ENCODE peak calls at places on chromosome X, in eight cellular contexts. One of them, this sample, is unnamed.
A peak's percentile ranks its signal among the peaks of the same experiment; 100 is the strongest.

GRCh38 chrX:38987135-38987780 is 186.0 kb downstream of the MID1IP1 start:
- DNase-seq in effector memory CD4-positive, alpha-beta T cell: no peak
- DNase-seq in CD8-positive, alpha-beta T cell: no peak
- DNase-seq in CD4-positive, alpha-beta T cell: no peak
- DNase-seq in coronary artery: no peak
- DNase-seq in uterus: no peak
- DNase-seq in astrocyte: peak; percentile 1
- DNase-seq in suprapubic skin: no peak
- DNase-seq in this sample: no peak

GRCh38 chrX:10111364-10112148 is 45.2 kb upstream of the CLCN4 start:
- DNase-seq in suprapubic skin: no peak
- DNase-seq in coronary artery: no peak
- DNase-seq in astrocyte: no peak
- DNase-seq in uterus: no peak
- DNase-seq in effector memory CD4-positive, alpha-beta T cell: peak; percentile 29
- DNase-seq in CD4-positive, alpha-beta T cell: peak; percentile 64
- DNase-seq in CD8-positive, alpha-beta T cell: peak; percentile 37
- DNase-seq in this sample: peak; percentile 23

GRCh38 chrX:78747471-78747870 is at the start of gene LPAR4:
- DNase-seq in suprapubic skin: no peak
- DNase-seq in CD4-positive, alpha-beta T cell: no peak
- DNase-seq in CD8-positive, alpha-beta T cell: no peak
- DNase-seq in astrocyte: peak; percentile 23
- DNase-seq in effector memory CD4-positive, alpha-beta T cell: no peak
- DNase-seq in uterus: no peak
- DNase-seq in coronary artery: no peak
- DNase-seq in this sample: no peak

GRCh38 chrX:31209005-31209612 is 137.3 kb upstream of the FTHL17 start:
- DNase-seq in coronary artery: no peak
- DNase-seq in CD4-positive, alpha-beta T cell: no peak
- DNase-seq in uterus: no peak
- DNase-seq in suprapubic skin: no peak
- DNase-seq in effector memory CD4-positive, alpha-beta T cell: no peak
- DNase-seq in astrocyte: peak; percentile 16
- DNase-seq in CD8-positive, alpha-beta T cell: no peak
- DNase-seq in this sample: no peak

GRCh38 chrX:116972362-116972761 is 509.6 kb upstream of the CT83 start:
- DNase-seq in CD8-positive, alpha-beta T cell: no peak
- DNase-seq in uterus: no peak
- DNase-seq in astrocyte: no peak
- DNase-seq in effector memory CD4-positive, alpha-beta T cell: no peak
- DNase-seq in suprapubic skin: no peak
- DNase-seq in coronary artery: no peak
- DNase-seq in CD4-positive, alpha-beta T cell: no peak
- DNase-seq in this sample: no peak

GRCh38 chrX:52359614-52360232 is 9.1 kb upstream of the XAGE2 start:
- DNase-seq in astrocyte: no peak
- DNase-seq in effector memory CD4-positive, alpha-beta T cell: no peak
- DNase-seq in coronary artery: no peak
- DNase-seq in CD8-positive, alpha-beta T cell: no peak
- DNase-seq in uterus: no peak
- DNase-seq in suprapubic skin: no peak
- DNase-seq in CD4-positive, alpha-beta T cell: no peak
- DNase-seq in this sample: no peak

GRCh38 chrX:68697465-68698125 is 50.1 kb downstream of the STARD8 start:
- DNase-seq in CD8-positive, alpha-beta T cell: no peak
- DNase-seq in suprapubic skin: no peak
- DNase-seq in astrocyte: no peak
- DNase-seq in uterus: no peak
- DNase-seq in effector memory CD4-positive, alpha-beta T cell: no peak
- DNase-seq in coronary artery: no peak
- DNase-seq in CD4-positive, alpha-beta T cell: no peak
- DNase-seq in this sample: no peak

GRCh38 chrX:119145241-119145653 is 17.6 kb upstream of the KIAA1210 start:
- DNase-seq in uterus: no peak
- DNase-seq in effector memory CD4-positive, alpha-beta T cell: no peak
- DNase-seq in CD4-positive, alpha-beta T cell: no peak
- DNase-seq in coronary artery: no peak
- DNase-seq in suprapubic skin: no peak
- DNase-seq in CD8-positive, alpha-beta T cell: no peak
- DNase-seq in astrocyte: no peak
- DNase-seq in this sample: no peak

GRCh38 chrX:50812995-50813842 is 775 bp downstream of the SHROOM4 start:
- DNase-seq in CD4-positive, alpha-beta T cell: no peak
- DNase-seq in astrocyte: peak; percentile 41
- DNase-seq in uterus: peak; percentile 14
- DNase-seq in CD8-positive, alpha-beta T cell: no peak
- DNase-seq in coronary artery: no peak
- DNase-seq in effector memory CD4-positive, alpha-beta T cell: no peak
- DNase-seq in suprapubic skin: no peak
- DNase-seq in this sample: no peak

GRCh38 chrX:108090474-108091265 is 672 bp downstream of the PSMD10 start:
- DNase-seq in suprapubic skin: no peak
- DNase-seq in astrocyte: peak; percentile 41
- DNase-seq in CD8-positive, alpha-beta T cell: no peak
- DNase-seq in coronary artery: no peak
- DNase-seq in CD4-positive, alpha-beta T cell: no peak
- DNase-seq in effector memory CD4-positive, alpha-beta T cell: no peak
- DNase-seq in uterus: no peak
- DNase-seq in this sample: no peak

GRCh38 chrX:44306336-44306735 is 37.1 kb downstream of the EFHC2 start:
- DNase-seq in coronary artery: no peak
- DNase-seq in uterus: no peak
- DNase-seq in suprapubic skin: no peak
- DNase-seq in astrocyte: peak; percentile 4
- DNase-seq in CD4-positive, alpha-beta T cell: no peak
- DNase-seq in effector memory CD4-positive, alpha-beta T cell: no peak
- DNase-seq in CD8-positive, alpha-beta T cell: no peak
- DNase-seq in this sample: no peak

GRCh38 chrX:2321411-2321810 is 179.4 kb downstream of the DHRSX start:
- DNase-seq in astrocyte: no peak
- DNase-seq in coronary artery: no peak
- DNase-seq in suprapubic skin: no peak
- DNase-seq in effector memory CD4-positive, alpha-beta T cell: no peak
- DNase-seq in CD8-positive, alpha-beta T cell: no peak
- DNase-seq in uterus: no peak
- DNase-seq in CD4-positive, alpha-beta T cell: no peak
- DNase-seq in this sample: no peak

GRCh38 chrX:13699183-13699826 is 10.4 kb downstream of the RAB9A start:
- DNase-seq in uterus: no peak
- DNase-seq in effector memory CD4-positive, alpha-beta T cell: no peak
- DNase-seq in coronary artery: no peak
- DNase-seq in CD4-positive, alpha-beta T cell: no peak
- DNase-seq in suprapubic skin: no peak
- DNase-seq in CD8-positive, alpha-beta T cell: no peak
- DNase-seq in astrocyte: peak; percentile 20
- DNase-seq in this sample: no peak

GRCh38 chrX:148416931-148417330 is 83.5 kb upstream of the AFF2 start:
- DNase-seq in effector memory CD4-positive, alpha-beta T cell: no peak
- DNase-seq in CD4-positive, alpha-beta T cell: no peak
- DNase-seq in astrocyte: peak; percentile 77
- DNase-seq in coronary artery: no peak
- DNase-seq in uterus: no peak
- DNase-seq in CD8-positive, alpha-beta T cell: no peak
- DNase-seq in suprapubic skin: no peak
- DNase-seq in this sample: no peak

GRCh38 chrX:104288269-104288668 is 33.5 kb upstream of the ESX1 start:
- DNase-seq in uterus: no peak
- DNase-seq in effector memory CD4-positive, alpha-beta T cell: no peak
- DNase-seq in coronary artery: no peak
- DNase-seq in astrocyte: no peak
- DNase-seq in suprapubic skin: no peak
- DNase-seq in CD4-positive, alpha-beta T cell: no peak
- DNase-seq in CD8-positive, alpha-beta T cell: no peak
- DNase-seq in this sample: no peak

GRCh38 chrX:95065151-95065550 is 1391.1 kb downstream of the FAM133A start:
- DNase-seq in astrocyte: no peak
- DNase-seq in effector memory CD4-positive, alpha-beta T cell: no peak
- DNase-seq in CD8-positive, alpha-beta T cell: no peak
- DNase-seq in coronary artery: no peak
- DNase-seq in suprapubic skin: no peak
- DNase-seq in CD4-positive, alpha-beta T cell: no peak
- DNase-seq in uterus: no peak
- DNase-seq in this sample: no peak

GRCh38 chrX:148424570-148424969 is 75.8 kb upstream of the AFF2 start:
- DNase-seq in coronary artery: no peak
- DNase-seq in CD8-positive, alpha-beta T cell: no peak
- DNase-seq in effector memory CD4-positive, alpha-beta T cell: no peak
- DNase-seq in astrocyte: no peak
- DNase-seq in uterus: no peak
- DNase-seq in CD4-positive, alpha-beta T cell: no peak
- DNase-seq in suprapubic skin: no peak
- DNase-seq in this sample: no peak

GRCh38 chrX:100615015-100615414 is 21.6 kb downstream of the TSPAN6 start:
- DNase-seq in CD4-positive, alpha-beta T cell: no peak
- DNase-seq in coronary artery: no peak
- DNase-seq in suprapubic skin: no peak
- DNase-seq in astrocyte: peak; percentile 57
- DNase-seq in uterus: no peak
- DNase-seq in CD8-positive, alpha-beta T cell: no peak
- DNase-seq in effector memory CD4-positive, alpha-beta T cell: no peak
- DNase-seq in this sample: no peak
- H3K27ac ChIP-seq in CD4-positive, alpha-beta T cell: no peak overlapping the region
- H3K27ac ChIP-seq in coronary artery: no peak overlapping the region
- H3K27ac ChIP-seq in suprapubic skin: no peak overlapping the region
- H3K27ac ChIP-seq in astrocyte: no peak overlapping the region
- H3K27ac ChIP-seq in uterus: no peak overlapping the region
- H3K27ac ChIP-seq in CD8-positive, alpha-beta T cell: no peak overlapping the region
- H3K27ac ChIP-seq in effector memory CD4-positive, alpha-beta T cell: no peak overlapping the region
- H3K27ac ChIP-seq in this sample: no peak overlapping the region

GRCh38 chrX:129682979-129683378 is 28.2 kb upstream of the APLN start:
- DNase-seq in effector memory CD4-positive, alpha-beta T cell: no peak
- DNase-seq in suprapubic skin: no peak
- DNase-seq in uterus: no peak
- DNase-seq in CD8-positive, alpha-beta T cell: no peak
- DNase-seq in coronary artery: peak; percentile 33
- DNase-seq in CD4-positive, alpha-beta T cell: no peak
- DNase-seq in astrocyte: no peak
- DNase-seq in this sample: no peak

GRCh38 chrX:129679856-129680255 is 25.1 kb upstream of the APLN start:
- DNase-seq in suprapubic skin: no peak
- DNase-seq in CD4-positive, alpha-beta T cell: no peak
- DNase-seq in uterus: no peak
- DNase-seq in CD8-positive, alpha-beta T cell: no peak
- DNase-seq in coronary artery: peak; percentile 24
- DNase-seq in astrocyte: no peak
- DNase-seq in effector memory CD4-positive, alpha-beta T cell: no peak
- DNase-seq in this sample: no peak

GRCh38 chrX:129678176-129678880 is 23.6 kb upstream of the APLN start:
- DNase-seq in coronary artery: peak; percentile 74
- DNase-seq in CD8-positive, alpha-beta T cell: peak; percentile 21
- DNase-seq in suprapubic skin: no peak
- DNase-seq in CD4-positive, alpha-beta T cell: peak; percentile 51
- DNase-seq in effector memory CD4-positive, alpha-beta T cell: peak; percentile 16
- DNase-seq in astrocyte: no peak
- DNase-seq in uterus: no peak
- DNase-seq in this sample: peak; percentile 22

DNA sequence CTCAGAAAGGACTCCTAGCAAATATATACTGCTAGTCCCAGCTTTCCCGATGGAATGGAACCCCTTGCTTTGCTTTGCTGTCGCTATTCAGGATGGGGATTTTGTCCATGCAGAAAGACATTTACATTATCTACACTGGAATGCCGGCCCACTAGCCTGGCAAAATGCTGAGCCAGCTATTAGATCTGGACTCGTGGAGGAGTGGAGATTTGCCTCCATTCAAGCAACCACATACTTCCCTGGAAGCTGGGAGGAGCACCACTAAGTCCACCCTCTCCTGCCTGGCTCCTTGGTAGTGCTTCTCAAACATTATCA is 24.1 kb upstream of the APLN start:
- DNase-seq in effector memory CD4-positive, alpha-beta T cell: no peak
- DNase-seq in uterus: no peak
- DNase-seq in suprapubic skin: no peak
- DNase-seq in CD4-positive, alpha-beta T cell: no peak
- DNase-seq in astrocyte: no peak
- DNase-seq in CD8-positive, alpha-beta T cell: no peak
- DNase-seq in coronary artery: no peak
- DNase-seq in this sample: no peak
- H3K27ac ChIP-seq in effector memory CD4-positive, alpha-beta T cell: peak overlapping the region; percentile 37
- H3K27ac ChIP-seq in uterus: no peak overlapping the region
- H3K27ac ChIP-seq in suprapubic skin: peak overlapping the region; percentile 78
- H3K27ac ChIP-seq in CD4-positive, alpha-beta T cell: peak overlapping the region; percentile 10
- H3K27ac ChIP-seq in astrocyte: no peak overlapping the region
- H3K27ac ChIP-seq in CD8-positive, alpha-beta T cell: no peak overlapping the region
- H3K27ac ChIP-seq in coronary artery: peak overlapping the region; percentile 92
- H3K27ac ChIP-seq in this sample: peak overlapping the region; percentile 18

DNA sequence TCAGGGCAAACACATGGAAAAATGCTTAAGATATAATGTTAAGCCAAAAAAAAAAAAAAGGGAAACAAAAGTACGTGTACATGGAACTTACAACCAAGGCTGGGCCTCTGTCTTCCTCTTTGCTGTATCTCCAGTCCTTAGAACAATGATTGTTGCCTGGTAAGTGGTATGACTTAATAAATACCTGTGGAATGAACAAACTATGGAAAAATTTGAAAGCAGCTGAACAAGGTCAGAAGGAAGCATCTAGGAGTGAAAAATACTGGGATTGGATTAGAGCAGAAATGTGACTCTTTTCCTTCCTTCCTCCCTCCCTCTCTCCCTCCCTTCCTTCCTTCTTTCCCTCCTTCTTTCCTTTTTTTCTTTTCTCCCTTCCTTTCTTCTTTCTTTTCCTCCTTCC is 54.2 kb upstream of the SMIM10 start:
- DNase-seq in astrocyte: peak; percentile 90
- DNase-seq in effector memory CD4-positive, alpha-beta T cell: no peak
- DNase-seq in uterus: no peak
- DNase-seq in CD4-positive, alpha-beta T cell: no peak
- DNase-seq in coronary artery: no peak
- DNase-seq in CD8-positive, alpha-beta T cell: no peak
- DNase-seq in suprapubic skin: no peak
- DNase-seq in this sample: no peak
- H3K27ac ChIP-seq in astrocyte: peak overlapping the region; percentile 81
- H3K27ac ChIP-seq in effector memory CD4-positive, alpha-beta T cell: no peak overlapping the region
- H3K27ac ChIP-seq in uterus: peak overlapping the region; percentile 55
- H3K27ac ChIP-seq in CD4-positive, alpha-beta T cell: no peak overlapping the region
- H3K27ac ChIP-seq in coronary artery: no peak overlapping the region
- H3K27ac ChIP-seq in CD8-positive, alpha-beta T cell: no peak overlapping the region
- H3K27ac ChIP-seq in suprapubic skin: no peak overlapping the region
- H3K27ac ChIP-seq in this sample: no peak overlapping the region

DNA sequence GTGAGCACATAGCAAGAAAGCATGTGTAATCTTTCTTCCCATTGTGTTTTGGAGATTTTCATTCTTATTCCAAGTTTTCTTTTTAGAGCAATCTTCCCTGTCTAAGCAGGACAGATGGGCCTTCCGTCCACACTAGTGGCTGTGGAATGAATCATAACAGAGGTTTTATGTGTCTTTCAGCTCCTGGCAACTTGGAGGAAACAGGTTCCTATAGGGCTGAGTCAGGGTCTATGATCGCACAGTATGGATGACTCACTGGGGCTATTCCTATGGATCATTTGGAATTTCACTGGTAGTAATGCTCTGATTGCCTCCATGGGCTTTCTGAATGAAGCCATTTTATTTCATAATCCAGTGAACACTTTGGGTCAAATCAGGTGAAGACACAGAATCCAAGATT is 51.8 kb upstream of the CBLL2 start:
- DNase-seq in coronary artery: no peak
- DNase-seq in effector memory CD4-positive, alpha-beta T cell: no peak
- DNase-seq in uterus: no peak
- DNase-seq in astrocyte: peak; percentile 72
- DNase-seq in suprapubic skin: no peak
- DNase-seq in CD8-positive, alpha-beta T cell: no peak
- DNase-seq in CD4-positive, alpha-beta T cell: no peak
- DNase-seq in this sample: no peak
- H3K27ac ChIP-seq in coronary artery: no peak overlapping the region
- H3K27ac ChIP-seq in effector memory CD4-positive, alpha-beta T cell: no peak overlapping the region
- H3K27ac ChIP-seq in uterus: no peak overlapping the region
- H3K27ac ChIP-seq in astrocyte: peak overlapping the region; percentile 72
- H3K27ac ChIP-seq in suprapubic skin: no peak overlapping the region
- H3K27ac ChIP-seq in CD8-positive, alpha-beta T cell: no peak overlapping the region
- H3K27ac ChIP-seq in CD4-positive, alpha-beta T cell: no peak overlapping the region
- H3K27ac ChIP-seq in this sample: no peak overlapping the region

GRCh38 chrX:261858-262390 is 19.3 kb upstream of the PLCXD1 start:
- DNase-seq in uterus: no peak
- DNase-seq in coronary artery: no peak
- DNase-seq in astrocyte: no peak
- DNase-seq in effector memory CD4-positive, alpha-beta T cell: no peak
- DNase-seq in CD4-positive, alpha-beta T cell: no peak
- DNase-seq in CD8-positive, alpha-beta T cell: no peak
- DNase-seq in suprapubic skin: no peak
- DNase-seq in this sample: no peak
- H3K27ac ChIP-seq in uterus: no peak overlapping the region
- H3K27ac ChIP-seq in coronary artery: no peak overlapping the region
- H3K27ac ChIP-seq in astrocyte: no peak overlapping the region
- H3K27ac ChIP-seq in effector memory CD4-positive, alpha-beta T cell: no peak overlapping the region
- H3K27ac ChIP-seq in CD4-positive, alpha-beta T cell: no peak overlapping the region
- H3K27ac ChIP-seq in CD8-positive, alpha-beta T cell: no peak overlapping the region
- H3K27ac ChIP-seq in suprapubic skin: no peak overlapping the region
- H3K27ac ChIP-seq in this sample: no peak overlapping the region

This sample was measured in caudate nucleus.